ENCODE peak calls at places on chromosomes 11 and 22, in four cellular contexts. O is K562, H is HepG2, F is HCT116. S is an unnamed sample. For H3K9me3, the result is how much of the 10 kb centered on the place peaks cover.

GRCh38 chr11:129950319-129951034 is 52.2 kb downstream of the PRDM10 start:
- DNase-seq in O (peak), H (no peak), F (no peak), S (no peak)

GRCh38 chr11:67584205-67584880 is 731 bp downstream of the GSTP1 start:
- DNase-seq in O (peak), H (no peak), F (no peak), S (no peak)

GRCh38 chr11:36469881-36470802 is 39.9 kb downstream of the TRAF6 start:
- DNase-seq in F (no peak), H (no peak), O (no peak), S (no peak)

GRCh38 chr11:128548655-128549255 is 38.6 kb downstream of the ETS1 start:
- DNase-seq in H (no peak), O (no peak), F (no peak), S (no peak)

GRCh38 chr11:32231909-32232493 is 141.1 kb downstream of the RCN1 start:
- DNase-seq in O (peak), F (peak), H (peak), S (no peak)

GRCh38 chr22:30806391-30806861 is 111.8 kb downstream of the OSBP2 start:
- DNase-seq in F (peak), H (peak), O (peak), S (no peak)

GRCh38 chr22:19848298-19849224 is 6.1 kb downstream of the GNB1L start:
- DNase-seq in O (no peak), H (no peak), F (peak), S (no peak)

GRCh38 chr11:61946894-61947293 is 3.3 kb upstream of the BEST1 start:
- DNase-seq in H (no peak), O (no peak), F (no peak), S (no peak)

GRCh38 chr11:61480936-61481335 is 27.6 kb upstream of the LRRC10B start:
- DNase-seq in O (peak), F (no peak), H (no peak), S (no peak)

GRCh38 chr22:25482868-25483639 is 81.4 kb upstream of the GRK3 start:
- DNase-seq in F (no peak), H (no peak), O (no peak), S (no peak)

GRCh38 chr22:45859231-45860161 is 117.5 kb downstream of the WNT7B start:
- DNase-seq in H (peak), F (no peak), O (no peak), S (peak)

GRCh38 chr11:1771700-1772099 is 8.0 kb upstream of the CTSD start:
- DNase-seq in O (no peak), H (no peak), F (no peak), S (no peak)

GRCh38 chr11:1139441-1140066 is 18.2 kb upstream of the MUC5AC start:
- DNase-seq in F (no peak), O (no peak), H (no peak), S (no peak)

GRCh38 chr11:69892986-69893555 is 73.9 kb upstream of the FGF3 start:
- DNase-seq in O (no peak), H (no peak), F (no peak), S (no peak)

GRCh38 chr11:1691027-1691877 is 5.7 kb upstream of the KRTAP5-6 start:
- DNase-seq in O (no peak), H (peak), F (no peak), S (no peak)

GRCh38 chr11:280762-281485 is 2.7 kb downstream of the NLRP6 start:
- DNase-seq in H (no peak), F (no peak), O (no peak), S (no peak)

GRCh38 chr11:100639140-100639539 is 47.9 kb upstream of the ARHGAP42 start:
- DNase-seq in F (no peak), H (no peak), O (no peak), S (no peak)

GRCh38 chr11:95266751-95267374 is 35.9 kb upstream of the SESN3 start:
- DNase-seq in O (no peak), F (no peak), H (no peak), S (no peak)

GRCh38 chr11:61757213-61757862 is 4.9 kb downstream of the MYRF start:
- DNase-seq in F (no peak), H (no peak), O (no peak), S (no peak)

GRCh38 chr11:57698843-57699365 is 13.1 kb downstream of the MED19 start:
- DNase-seq in F (no peak), H (no peak), O (no peak), S (no peak)

GRCh38 chr11:134224710-134225662 is 515 bp downstream of the VPS26B start:
- DNase-seq in F (no peak), O (peak), H (peak), S (no peak)

GRCh38 chr11:120400564-120401364 is 64.6 kb downstream of the ARHGEF12 start:
- DNase-seq in H (peak), O (peak), F (peak), S (peak)

GRCh38 chr11:38835986-38836385 is 2237.9 kb upstream of the RAG2 start:
- DNase-seq in H (no peak), O (no peak), F (no peak), S (no peak)

GRCh38 chr11:92251980-92252379 is 27.4 kb downstream of the FAT3 start:
- DNase-seq in H (no peak), O (no peak), F (no peak), S (no peak)

GRCh38 chr11:47917643-47918369 is 62.6 kb upstream of the PTPRJ start:
- DNase-seq in O (peak), F (peak), H (peak), S (no peak)

GRCh38 chr11:22510741-22511140 is 114.9 kb downstream of the FANCF start:
- DNase-seq in O (no peak), H (no peak), F (no peak), S (no peak)

GRCh38 chr11:121237686-121238658 is 54.6 kb upstream of the SC5D start:
- DNase-seq in O (no peak), H (no peak), F (no peak), S (no peak)

GRCh38 chr11:107969219-107969618 is 39.5 kb upstream of the CUL5 start:
- DNase-seq in H (no peak), O (peak), F (peak), S (no peak)

GRCh38 chr11:124896821-124897391 is 759 bp downstream of the ROBO4 start:
- DNase-seq in H (no peak), O (no peak), F (no peak), S (no peak)

GRCh38 chr11:7536102-7536501 is 22.3 kb downstream of the PPFIBP2 start:
- DNase-seq in O (peak), F (no peak), H (no peak), S (no peak)

GRCh38 chr22:24772493-24773220 is 1.9 kb downstream of the PIWIL3 start:
- DNase-seq in H (peak), O (peak), F (peak), S (no peak)

GRCh38 chr11:65588199-65589054 is 7.2 kb downstream of the KCNK7 start:
- DNase-seq in O (peak), F (no peak), H (peak), S (no peak)

GRCh38 chr22:39194098-39194497 is 41.6 kb upstream of the CBX7 start:
- DNase-seq in O (no peak), F (no peak), H (no peak), S (no peak)

GRCh38 chr11:33033493-33033892 is 5.9 kb upstream of the TCP11L1 start:
- DNase-seq in H (no peak), O (no peak), F (no peak), S (no peak)

GRCh38 chr11:28619870-28620540 is 511.8 kb downstream of the METTL15 start:
- DNase-seq in O (no peak), F (no peak), H (no peak), S (no peak)

GRCh38 chr11:35236667-35237003 is 97.7 kb downstream of the CD44 start:
- DNase-seq in H (no peak), F (no peak), O (no peak), S (no peak)

GRCh38 chr11:3370268-3370870 is 8.6 kb downstream of the ZNF195 start:
- DNase-seq in F (no peak), O (no peak), H (no peak), S (no peak)

GRCh38 chr11:3380706-3381570 is 2.0 kb upstream of the ZNF195 start:
- DNase-seq in O (peak), F (no peak), H (no peak), S (no peak)

GRCh38 chr11:3378426-3379423 is at the start of gene ZNF195:
- DNase-seq in H (peak), F (peak), O (peak), S (peak)

GRCh38 chr11:3375552-3375951 is 3.4 kb downstream of the ZNF195 start:
- DNase-seq in F (no peak), O (no peak), H (no peak), S (no peak)
- TF ChIP-seq POLR2AphosphoS5 in F (no peak), O (no peak), H (no peak), S (no peak)

DNA sequence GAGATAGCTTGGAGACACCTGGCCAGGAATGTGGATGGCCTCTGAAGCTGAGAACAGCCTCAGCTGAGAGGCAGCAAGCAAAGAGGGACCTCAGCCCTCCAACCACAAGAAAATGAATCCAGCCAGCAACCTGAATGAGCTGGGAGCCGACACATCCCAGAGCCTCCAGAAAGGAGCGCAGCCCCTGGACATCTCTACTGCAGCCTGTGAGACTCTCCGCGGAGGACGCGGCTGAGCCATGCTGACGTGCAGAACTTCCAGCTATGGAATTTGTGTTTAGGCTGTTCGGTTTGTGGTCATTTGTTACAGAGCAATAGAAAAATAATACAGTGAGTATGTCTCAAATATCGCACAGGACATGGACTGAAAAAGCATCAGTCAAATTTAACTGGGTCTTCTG is 44.3 kb upstream of the CDON start:
- DNase-seq in F (no peak), H (no peak), O (no peak), S (no peak)
- TF ChIP-seq TCF7L2 in F (no peak), H (no peak), O (no peak), S (no peak)

GRCh38 chr22:49291781-49292180 is 535.9 kb downstream of the BRD1 start:
- DNase-seq in F (no peak), O (no peak), H (no peak), S (no peak)
- H3K9me3 ChIP-seq in F (under half), O (under half), H (under half), S (under half)

GRCh38 chr11:116773203-116774112 is 671 bp upstream of the BUD13 start:
- DNase-seq in H (no peak), O (no peak), F (no peak), S (no peak)
- TF ChIP-seq POLR2AphosphoS5 in H (no peak), O (no peak), F (no peak), S (peak)

S was measured in Panc1.